ENCODE peak calls at places on chromosome 13, in four cellular contexts. A is H1, W is K562, T is HCT116. J is an unnamed sample.

GRCh38 chr13:75405976-75406703 is 75.8 kb downstream of the TBC1D4 start:
- DNase-seq in A (no peak), W (no peak), T (no peak), J (no peak)

GRCh38 chr13:38376551-38376950 is 26.9 kb downstream of the UFM1 start:
- DNase-seq in A (no peak), W (no peak), T (no peak), J (no peak)

GRCh38 chr13:111298214-111298975 is 22.0 kb upstream of the TEX29 start:
- DNase-seq in A (no peak), W (no peak), T (no peak), J (no peak)

GRCh38 chr13:36428083-36428482 is 4.2 kb upstream of the CCNA1 start:
- DNase-seq in A (no peak), W (no peak), T (no peak), J (peak; percentile 62)

GRCh38 chr13:95644611-95645052 is at the start of gene DZIP1:
- DNase-seq in A (peak; percentile 70), W (no peak), T (no peak), J (no peak)

GRCh38 chr13:78589206-78589605 is 14.1 kb downstream of the POU4F1 start:
- DNase-seq in A (no peak), W (peak; percentile 40), T (no peak), J (peak; percentile 77)

GRCh38 chr13:31198524-31198923 is 1.3 kb upstream of the B3GLCT start:
- DNase-seq in A (no peak), W (no peak), T (no peak), J (no peak)

GRCh38 chr13:83515267-83515666 is 367.0 kb downstream of the SLITRK1 start:
- DNase-seq in A (no peak), W (no peak), T (no peak), J (peak; percentile 11)

GRCh38 chr13:47112205-47112896 is 215.5 kb upstream of the HTR2A start:
- DNase-seq in A (peak; percentile 56), W (peak; percentile 51), T (no peak), J (no peak)

GRCh38 chr13:113630296-113630695 is 27.7 kb downstream of the ATP4B start:
- DNase-seq in A (no peak), W (no peak), T (no peak), J (no peak)

GRCh38 chr13:19910336-19911072 is 47.1 kb upstream of the ZMYM5 start:
- DNase-seq in A (no peak), W (no peak), T (peak; percentile 43), J (no peak)

GRCh38 chr13:106533101-106533939 is 2.1 kb downstream of the EFNB2 start:
- DNase-seq in A (no peak), W (no peak), T (no peak), J (peak; percentile 71)

GRCh38 chr13:23586336-23586735 is 16.1 kb downstream of the TNFRSF19 start:
- DNase-seq in A (no peak), W (no peak), T (no peak), J (no peak)

GRCh38 chr13:31765441-31765840 is 26.1 kb downstream of the RXFP2 start:
- DNase-seq in A (no peak), W (no peak), T (no peak), J (no peak)

GRCh38 chr13:33351324-33351723 is 65.8 kb upstream of the STARD13 start:
- DNase-seq in A (no peak), W (no peak), T (peak; percentile 27), J (peak; percentile 76)

GRCh38 chr13:46962286-46962941 is 65.6 kb upstream of the HTR2A start:
- DNase-seq in A (no peak), W (peak; percentile 6), T (no peak), J (no peak)

GRCh38 chr13:77339408-77339807 is 12.5 kb upstream of the MYCBP2 start:
- DNase-seq in A (no peak), W (no peak), T (no peak), J (no peak)

GRCh38 chr13:22929391-22930126 is 251.2 kb upstream of the SGCG start:
- DNase-seq in A (no peak), W (no peak), T (no peak), J (no peak)

GRCh38 chr13:111536239-111536638 is 215.8 kb downstream of the TEX29 start:
- DNase-seq in A (no peak), W (no peak), T (no peak), J (no peak)

GRCh38 chr13:41326661-41327060 is 15.6 kb downstream of the NAA16 start:
- DNase-seq in A (no peak), W (no peak), T (no peak), J (no peak)

GRCh38 chr13:44300895-44301638 is 72.6 kb upstream of the SERP2 start:
- DNase-seq in A (no peak), W (no peak), T (peak; percentile 36), J (peak; percentile 12)
- TF ChIP-seq JUND in A (no peak), W (no peak), T (no peak), J (no peak)

GRCh38 chr13:100876044-100876403 is 201.4 kb upstream of the TMTC4 start:
- DNase-seq in A (no peak), W (no peak), T (no peak), J (no peak)

GRCh38 chr13:100872761-100873160 is 198.2 kb upstream of the TMTC4 start:
- DNase-seq in A (no peak), W (no peak), T (no peak), J (no peak)

GRCh38 chr13:100870898-100871297 is 196.3 kb upstream of the TMTC4 start:
- DNase-seq in A (no peak), W (no peak), T (no peak), J (no peak)

GRCh38 chr13:100879255-100879654 is 204.7 kb upstream of the TMTC4 start:
- DNase-seq in A (no peak), W (no peak), T (no peak), J (no peak)

DNA sequence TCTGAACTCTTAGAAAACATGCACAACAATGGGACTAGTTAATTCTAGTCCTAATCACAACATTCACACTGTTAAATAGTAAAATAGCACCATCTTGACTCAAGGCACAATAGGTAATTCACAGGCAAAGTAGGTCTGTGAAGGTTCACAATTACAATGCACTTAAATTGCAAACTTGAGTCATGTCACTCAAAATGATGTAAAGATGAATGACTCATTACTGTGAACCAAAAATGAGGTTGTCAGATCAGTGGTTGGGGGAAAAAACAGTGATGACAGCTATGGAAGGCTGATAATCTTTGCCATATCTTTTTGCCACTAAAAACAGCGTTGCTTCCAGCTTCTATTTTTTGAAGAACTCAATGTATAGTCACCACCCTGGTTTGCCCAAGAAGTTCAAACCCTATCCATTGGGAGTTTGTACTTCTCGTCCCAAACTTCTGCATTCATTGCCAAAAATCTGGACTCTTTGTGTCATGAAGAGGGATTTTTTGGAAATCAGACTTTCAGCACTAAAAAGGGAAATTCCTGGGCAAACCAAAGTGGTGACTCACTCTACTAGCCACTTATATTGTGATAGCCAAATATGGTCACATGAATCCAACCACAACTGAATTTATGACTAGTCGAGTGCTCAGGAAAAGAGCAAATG is 200.9 kb upstream of the TMTC4 start:
- DNase-seq in A (no peak), W (no peak), T (no peak), J (no peak)
- TF ChIP-seq JUND in A (no peak), W (no peak), T (no peak), J (no peak)

GRCh38 chr13:50366488-50367174 is 351.4 kb downstream of the KCNRG start:
- DNase-seq in A (no peak), W (no peak), T (no peak), J (no peak)
- TF ChIP-seq JUND in A (no peak), W (no peak), T (no peak), J (no peak)

DNA sequence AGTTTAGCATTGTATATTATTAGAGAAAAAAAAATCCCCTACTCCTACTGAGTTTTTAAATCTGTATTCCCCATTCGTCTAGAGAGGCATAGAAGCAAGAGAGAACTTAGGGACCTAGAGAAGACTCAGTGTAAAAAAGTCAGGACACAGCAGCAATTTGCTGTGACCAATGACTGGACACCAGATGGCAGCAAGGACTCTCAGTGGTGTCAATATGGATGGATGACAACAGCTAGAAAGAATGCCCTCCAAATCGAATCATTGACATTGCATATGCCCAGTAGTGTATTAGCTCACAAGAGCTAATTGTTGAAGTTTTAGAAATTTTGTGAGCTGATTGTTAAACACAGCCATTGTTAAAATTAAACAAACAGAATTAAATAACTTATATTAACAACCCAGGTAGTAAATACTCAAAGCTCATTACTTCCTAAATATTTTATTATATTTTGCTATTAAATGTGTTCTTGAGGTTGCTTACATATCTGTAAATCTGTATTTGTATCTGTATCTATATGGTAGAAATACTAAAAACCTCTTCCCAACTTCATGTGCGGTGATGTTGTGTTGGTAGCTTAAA is 43.9 kb downstream of the SIAH3 start:
- DNase-seq in A (no peak), W (peak; percentile 35), T (peak; percentile 62), J (peak; percentile 76)
- TF ChIP-seq JUND in A (peak; percentile 94), W (peak; percentile 44), T (no peak), J (peak; percentile 19)

DNA sequence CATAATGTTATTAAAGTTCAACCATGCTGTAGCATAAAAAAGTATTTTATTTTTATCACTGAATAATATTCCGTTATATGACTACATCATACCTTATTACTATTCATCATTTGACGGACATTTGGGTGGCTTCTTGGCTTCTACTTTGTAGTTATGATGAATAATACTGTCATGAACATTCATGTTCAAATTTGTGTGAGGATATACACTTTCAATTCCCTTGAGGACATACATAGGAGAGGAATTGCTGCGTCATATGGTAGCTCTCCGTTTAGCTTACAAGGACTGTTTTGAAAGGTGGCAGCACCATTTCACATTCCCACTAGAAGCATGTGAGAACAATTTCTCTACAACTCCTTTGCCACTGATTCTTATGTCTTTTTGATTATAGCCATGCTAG is 910.8 kb upstream of the MIR17HG start:
- DNase-seq in A (no peak), W (no peak), T (no peak), J (no peak)
- TF ChIP-seq JUND in A (no peak), W (no peak), T (no peak), J (no peak)

DNA sequence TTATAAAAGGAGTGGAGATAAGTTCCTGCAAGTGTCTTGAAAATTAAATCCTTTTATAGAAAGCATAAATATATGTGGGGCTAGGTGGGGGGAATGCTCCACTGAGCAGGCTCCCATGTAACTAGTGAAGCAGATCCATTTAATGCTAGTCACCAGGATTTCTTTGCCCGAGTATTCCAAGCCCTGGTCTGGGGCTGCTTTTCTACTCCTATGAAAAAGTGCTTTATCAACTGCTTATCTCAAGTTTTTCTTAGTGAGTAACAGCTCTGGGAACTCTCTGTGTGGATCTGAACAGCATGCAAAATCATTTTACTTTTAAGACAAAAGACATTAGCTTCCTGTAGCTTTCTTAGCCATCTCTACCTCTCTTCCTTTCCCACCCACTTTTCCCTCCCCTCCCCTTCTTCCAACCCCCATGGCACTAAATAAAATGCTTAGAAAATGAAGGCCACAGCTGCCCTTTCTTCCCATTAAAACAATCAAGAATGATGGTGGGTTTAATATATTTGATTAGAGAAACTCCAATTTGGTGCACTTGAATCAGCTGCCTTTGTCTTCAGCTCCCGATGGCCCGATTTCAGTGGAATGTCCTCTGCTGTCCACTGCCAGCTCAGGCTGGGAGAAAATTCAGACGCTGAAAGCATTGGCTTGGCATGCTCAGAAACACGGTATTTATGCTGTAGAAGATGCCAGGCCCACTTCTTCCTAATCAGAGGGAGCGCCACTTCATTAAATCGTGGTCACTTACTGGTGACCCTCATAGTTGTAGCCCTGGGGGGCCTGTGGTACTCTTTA is 475.1 kb downstream of the FOXO1 start:
- DNase-seq in A (no peak), W (no peak), T (no peak), J (no peak)
- TF ChIP-seq JUND in A (no peak), W (no peak), T (no peak), J (no peak)

GRCh38 chr13:44710576-44710975 is 134.4 kb upstream of the TSC22D1 start:
- DNase-seq in A (no peak), W (no peak), T (peak; percentile 73), J (no peak)
- TF ChIP-seq JUND in A (no peak), W (no peak), T (peak; percentile 87), J (no peak)

GRCh38 chr13:45331123-45331619 is 9.8 kb downstream of the TPT1 start:
- DNase-seq in A (no peak), W (no peak), T (no peak), J (no peak)
- TF ChIP-seq JUND in A (no peak), W (no peak), T (no peak), J (no peak)